ENCODE peak calls at places on chromosomes 6 and 20, in five cellular contexts. One of them, this sample, is unnamed.

GRCh38 chr20:37299718-37300529 is 10.5 kb downstream of the MANBAL start:
- DNase-seq in mucosa of descending colon: no peak
- DNase-seq in mesothelial cell of epicardium: no peak
- DNase-seq in NB4: no peak
- DNase-seq in uterus: no peak
- DNase-seq in this sample: no peak

GRCh38 chr6:62714112-62714511 is 428.1 kb upstream of the KHDRBS2 start:
- DNase-seq in uterus: no peak
- DNase-seq in mesothelial cell of epicardium: no peak
- DNase-seq in mucosa of descending colon: no peak
- DNase-seq in NB4: no peak
- DNase-seq in this sample: no peak

GRCh38 chr6:169263836-169264608 is 10.4 kb upstream of the THBS2 start:
- DNase-seq in mucosa of descending colon: no peak
- DNase-seq in NB4: no peak
- DNase-seq in mesothelial cell of epicardium: peak
- DNase-seq in uterus: no peak
- DNase-seq in this sample: no peak

GRCh38 chr6:141401851-141402250 is 730.9 kb upstream of the GJE1 start:
- DNase-seq in mucosa of descending colon: no peak
- DNase-seq in NB4: no peak
- DNase-seq in uterus: no peak
- DNase-seq in mesothelial cell of epicardium: no peak
- DNase-seq in this sample: no peak

GRCh38 chr20:56414842-56415765 is 3.0 kb downstream of the CASS4 start:
- DNase-seq in mucosa of descending colon: no peak
- DNase-seq in NB4: no peak
- DNase-seq in uterus: no peak
- DNase-seq in mesothelial cell of epicardium: no peak
- DNase-seq in this sample: no peak

GRCh38 chr6:121627761-121628160 is 192.3 kb downstream of the GJA1 start:
- DNase-seq in mesothelial cell of epicardium: no peak
- DNase-seq in mucosa of descending colon: no peak
- DNase-seq in uterus: no peak
- DNase-seq in NB4: no peak
- DNase-seq in this sample: no peak

GRCh38 chr20:13342469-13343242 is 121.6 kb downstream of the ISM1 start:
- DNase-seq in NB4: no peak
- DNase-seq in mesothelial cell of epicardium: no peak
- DNase-seq in mucosa of descending colon: no peak
- DNase-seq in uterus: no peak
- DNase-seq in this sample: no peak

GRCh38 chr6:36324715-36325114 is 12.0 kb downstream of the BNIP5 start:
- DNase-seq in mucosa of descending colon: no peak
- DNase-seq in NB4: no peak
- DNase-seq in mesothelial cell of epicardium: no peak
- DNase-seq in uterus: no peak
- DNase-seq in this sample: no peak

GRCh38 chr6:152642578-152643375 is 5.6 kb upstream of the SYNE1 start:
- DNase-seq in NB4: peak
- DNase-seq in mesothelial cell of epicardium: no peak
- DNase-seq in uterus: peak
- DNase-seq in mucosa of descending colon: no peak
- DNase-seq in this sample: peak

GRCh38 chr20:56766528-56766927 is 137.4 kb downstream of the TFAP2C start:
- DNase-seq in mesothelial cell of epicardium: no peak
- DNase-seq in mucosa of descending colon: no peak
- DNase-seq in uterus: no peak
- DNase-seq in NB4: no peak
- DNase-seq in this sample: no peak

GRCh38 chr20:35663516-35663812 is 1.2 kb downstream of the CPNE1 start:
- DNase-seq in NB4: no peak
- DNase-seq in mesothelial cell of epicardium: no peak
- DNase-seq in uterus: no peak
- DNase-seq in mucosa of descending colon: no peak
- DNase-seq in this sample: no peak

GRCh38 chr6:23180504-23181293 is 611.3 kb downstream of the HDGFL1 start:
- DNase-seq in NB4: no peak
- DNase-seq in mesothelial cell of epicardium: no peak
- DNase-seq in uterus: peak
- DNase-seq in mucosa of descending colon: no peak
- DNase-seq in this sample: no peak

GRCh38 chr20:61046721-61047351 is 205.2 kb upstream of the CDH4 start:
- DNase-seq in mesothelial cell of epicardium: no peak
- DNase-seq in NB4: no peak
- DNase-seq in mucosa of descending colon: no peak
- DNase-seq in uterus: no peak
- DNase-seq in this sample: no peak

GRCh38 chr20:15576401-15576800 is 996.8 kb downstream of the KIF16B start:
- DNase-seq in mucosa of descending colon: no peak
- DNase-seq in NB4: no peak
- DNase-seq in uterus: no peak
- DNase-seq in mesothelial cell of epicardium: no peak
- DNase-seq in this sample: no peak

GRCh38 chr6:13935190-13935880 is 10.6 kb downstream of the RNF182 start:
- DNase-seq in uterus: no peak
- DNase-seq in mesothelial cell of epicardium: no peak
- DNase-seq in NB4: no peak
- DNase-seq in mucosa of descending colon: no peak
- DNase-seq in this sample: no peak

GRCh38 chr6:149846321-149846720 is 17.8 kb downstream of the LRP11 start:
- DNase-seq in uterus: peak
- DNase-seq in mucosa of descending colon: no peak
- DNase-seq in mesothelial cell of epicardium: peak
- DNase-seq in NB4: no peak
- DNase-seq in this sample: no peak

GRCh38 chr6:72623808-72624207 is 1.9 kb downstream of the KCNQ5 start:
- DNase-seq in uterus: no peak
- DNase-seq in mucosa of descending colon: no peak
- DNase-seq in mesothelial cell of epicardium: no peak
- DNase-seq in NB4: peak
- DNase-seq in this sample: no peak

GRCh38 chr20:28562510-28562898 is 2695.0 kb upstream of the DEFB115 start:
- DNase-seq in mucosa of descending colon: no peak
- DNase-seq in NB4: no peak
- DNase-seq in mesothelial cell of epicardium: no peak
- DNase-seq in uterus: no peak
- DNase-seq in this sample: no peak

GRCh38 chr6:24197892-24198291 is 71.9 kb downstream of the NRSN1 start:
- DNase-seq in mesothelial cell of epicardium: no peak
- DNase-seq in uterus: no peak
- DNase-seq in NB4: no peak
- DNase-seq in mucosa of descending colon: no peak
- DNase-seq in this sample: no peak

GRCh38 chr6:31948753-31949413 is 3.0 kb downstream of the CFB start:
- DNase-seq in mucosa of descending colon: no peak
- DNase-seq in NB4: no peak
- DNase-seq in uterus: no peak
- DNase-seq in mesothelial cell of epicardium: no peak
- DNase-seq in this sample: no peak

GRCh38 chr6:100347901-100348550 is 116.7 kb downstream of the SIM1 start:
- DNase-seq in uterus: no peak
- DNase-seq in NB4: peak
- DNase-seq in mesothelial cell of epicardium: no peak
- DNase-seq in mucosa of descending colon: no peak
- DNase-seq in this sample: no peak

GRCh38 chr6:79544299-79544927 is 7.2 kb upstream of the LCA5 start:
- DNase-seq in uterus: no peak
- DNase-seq in mesothelial cell of epicardium: no peak
- DNase-seq in NB4: no peak
- DNase-seq in mucosa of descending colon: no peak
- DNase-seq in this sample: no peak

GRCh38 chr20:53803492-53804155 is 210.0 kb upstream of the ZNF217 start:
- DNase-seq in mucosa of descending colon: no peak
- DNase-seq in NB4: no peak
- DNase-seq in mesothelial cell of epicardium: no peak
- DNase-seq in uterus: no peak
- DNase-seq in this sample: no peak

GRCh38 chr20:53808733-53809132 is 215.1 kb upstream of the ZNF217 start:
- DNase-seq in mucosa of descending colon: no peak
- DNase-seq in NB4: no peak
- DNase-seq in mesothelial cell of epicardium: no peak
- DNase-seq in uterus: no peak
- DNase-seq in this sample: no peak

GRCh38 chr20:53806683-53807401 is 213.2 kb upstream of the ZNF217 start:
- DNase-seq in NB4: no peak
- DNase-seq in mesothelial cell of epicardium: no peak
- DNase-seq in mucosa of descending colon: no peak
- DNase-seq in uterus: no peak
- DNase-seq in this sample: no peak

GRCh38 chr20:53804920-53805894 is 211.6 kb upstream of the ZNF217 start:
- DNase-seq in uterus: no peak
- DNase-seq in mesothelial cell of epicardium: no peak
- DNase-seq in NB4: no peak
- DNase-seq in mucosa of descending colon: no peak
- DNase-seq in this sample: no peak

DNA sequence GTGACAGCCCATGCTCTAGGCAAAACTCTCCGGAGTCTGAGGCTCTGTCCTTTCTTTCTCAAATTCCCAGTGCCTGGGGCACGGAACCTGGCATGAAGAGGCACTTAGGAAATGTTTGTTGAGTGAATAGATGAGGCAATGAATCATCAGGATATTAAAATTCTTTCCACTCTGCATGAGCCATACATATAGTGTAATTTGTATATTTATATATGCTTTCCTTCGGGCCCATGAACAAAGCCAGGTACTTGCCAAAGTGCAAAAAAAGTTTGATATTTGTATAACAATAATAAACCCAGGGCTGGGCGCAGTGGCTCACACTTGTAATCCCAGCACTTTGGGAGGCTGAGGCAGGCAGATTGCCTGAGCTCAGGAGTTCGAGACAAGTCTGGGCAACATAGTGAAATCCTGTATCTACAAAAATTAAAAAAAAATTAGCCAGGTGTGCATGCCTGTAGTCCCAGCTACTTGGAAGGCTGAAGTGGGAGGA is 212.3 kb upstream of the ZNF217 start:
- DNase-seq in mucosa of descending colon: no peak
- DNase-seq in NB4: no peak
- DNase-seq in mesothelial cell of epicardium: no peak
- DNase-seq in uterus: no peak
- DNase-seq in this sample: no peak
- TF ChIP-seq CTCF in mucosa of descending colon: no peak
- TF ChIP-seq CTCF in NB4: no peak
- TF ChIP-seq CTCF in mesothelial cell of epicardium: no peak
- TF ChIP-seq CTCF in uterus: no peak
- TF ChIP-seq CTCF in this sample: no peak

DNA sequence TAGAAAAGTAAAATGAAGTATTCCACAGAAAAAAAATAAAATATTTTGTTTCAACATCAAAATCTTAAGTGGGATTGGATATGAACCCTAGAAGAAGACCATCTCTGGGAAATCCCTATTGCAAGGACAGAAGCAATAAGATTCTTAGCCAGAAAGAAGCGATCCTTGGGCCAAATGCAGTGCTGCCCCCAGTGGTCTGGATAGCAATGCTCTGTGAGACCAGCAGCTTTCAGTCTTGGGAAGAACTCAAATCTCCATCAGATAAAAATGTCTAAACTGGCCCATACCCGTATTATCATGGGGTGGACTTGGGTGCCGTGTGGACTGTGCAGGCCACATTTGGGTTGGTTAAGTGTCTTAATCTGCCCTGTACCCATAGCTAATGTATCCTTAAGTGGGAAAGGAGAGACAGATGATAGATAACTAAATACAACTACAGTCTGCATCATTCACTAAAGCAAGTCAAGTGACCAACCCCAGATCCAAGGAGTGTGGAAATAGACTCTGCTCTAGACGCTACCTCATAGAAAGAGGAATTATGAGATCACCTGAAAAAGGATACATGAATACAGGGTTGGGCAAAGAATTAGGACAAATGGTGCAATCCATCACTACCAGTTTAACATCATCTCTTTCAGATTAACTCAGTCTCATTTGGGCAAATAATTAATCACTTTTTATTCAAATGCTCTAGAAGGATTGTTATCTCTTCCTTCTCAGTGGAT is 38.9 kb upstream of the SNAP25 start:
- DNase-seq in mucosa of descending colon: no peak
- DNase-seq in mesothelial cell of epicardium: no peak
- DNase-seq in uterus: no peak
- DNase-seq in NB4: peak
- DNase-seq in this sample: no peak
- TF ChIP-seq CTCF in mucosa of descending colon: no peak
- TF ChIP-seq CTCF in mesothelial cell of epicardium: no peak
- TF ChIP-seq CTCF in uterus: no peak
- TF ChIP-seq CTCF in NB4: peak
- TF ChIP-seq CTCF in this sample: peak

GRCh38 chr6:1315201-1315559 is 3.3 kb downstream of the FOXQ1 start:
- DNase-seq in mesothelial cell of epicardium: no peak
- DNase-seq in NB4: no peak
- DNase-seq in mucosa of descending colon: no peak
- DNase-seq in uterus: no peak
- DNase-seq in this sample: no peak

GRCh38 chr6:1314617-1315016 is 2.7 kb downstream of the FOXQ1 start:
- DNase-seq in mesothelial cell of epicardium: no peak
- DNase-seq in uterus: no peak
- DNase-seq in mucosa of descending colon: no peak
- DNase-seq in NB4: no peak
- DNase-seq in this sample: no peak

GRCh38 chr6:1313364-1313754 is 1.5 kb downstream of the FOXQ1 start:
- DNase-seq in NB4: no peak
- DNase-seq in mesothelial cell of epicardium: no peak
- DNase-seq in mucosa of descending colon: no peak
- DNase-seq in uterus: no peak
- DNase-seq in this sample: no peak

GRCh38 chr6:1312444-1313363 is 806 bp downstream of the FOXQ1 start:
- DNase-seq in uterus: no peak
- DNase-seq in mucosa of descending colon: peak
- DNase-seq in NB4: peak
- DNase-seq in mesothelial cell of epicardium: no peak
- DNase-seq in this sample: no peak

DNA sequence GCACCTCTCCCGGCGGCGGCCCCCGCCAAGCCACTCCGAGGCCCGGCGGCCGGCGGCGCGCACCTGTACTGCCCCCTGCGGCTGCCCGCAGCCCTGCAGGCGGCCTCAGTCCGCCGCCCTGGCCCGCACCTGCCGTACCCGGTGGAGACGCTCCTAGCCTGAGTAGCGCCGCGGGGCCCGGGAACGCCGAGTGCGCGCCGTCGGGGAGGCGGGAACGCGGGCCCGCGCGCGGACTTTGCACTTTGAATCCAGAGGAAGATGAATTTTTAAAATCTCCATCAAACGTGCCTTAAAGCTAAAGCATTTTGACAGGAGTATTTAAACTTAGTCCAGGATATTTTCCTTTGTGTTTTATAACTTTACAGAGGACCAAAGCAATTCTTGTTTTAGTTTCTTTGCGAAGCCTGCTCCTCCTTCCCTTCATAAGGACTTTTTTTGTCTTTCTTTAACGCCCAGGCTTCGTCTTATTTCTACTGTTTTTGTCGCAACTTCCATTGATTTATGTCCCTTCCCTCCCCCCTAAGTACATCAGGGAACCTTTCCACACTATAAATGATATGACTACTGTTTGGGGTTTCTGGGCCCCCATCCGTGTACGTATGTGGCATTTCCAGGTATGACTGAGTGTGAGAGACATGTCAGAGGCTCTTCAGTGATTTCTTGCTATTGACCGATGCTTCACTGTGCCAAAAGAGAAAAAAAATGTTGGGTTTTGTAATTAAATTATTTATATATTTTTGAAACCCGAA is 2.0 kb downstream of the FOXQ1 start:
- DNase-seq in mucosa of descending colon: peak
- DNase-seq in NB4: peak
- DNase-seq in uterus: no peak
- DNase-seq in mesothelial cell of epicardium: peak
- DNase-seq in this sample: peak
- TF ChIP-seq CTCF in mucosa of descending colon: peak
- TF ChIP-seq CTCF in NB4: no peak
- TF ChIP-seq CTCF in uterus: no peak
- TF ChIP-seq CTCF in mesothelial cell of epicardium: peak
- TF ChIP-seq CTCF in this sample: peak

GRCh38 chr6:54244430-54244829 is 63.8 kb upstream of the TINAG start:
- DNase-seq in uterus: no peak
- DNase-seq in mesothelial cell of epicardium: no peak
- DNase-seq in NB4: peak
- DNase-seq in mucosa of descending colon: no peak
- DNase-seq in this sample: no peak
- TF ChIP-seq CTCF in uterus: no peak
- TF ChIP-seq CTCF in mesothelial cell of epicardium: peak
- TF ChIP-seq CTCF in NB4: peak
- TF ChIP-seq CTCF in mucosa of descending colon: no peak
- TF ChIP-seq CTCF in this sample: peak

This sample was measured in progenitor cell of endocrine pancreas.